ENCODE peak calls at places on chromosomes 2 and 18, in five cellular contexts. One of them, this sample, is unnamed.

GRCh38 chr18:31835528-31836138 is 75.0 kb upstream of the SLC25A52 start:
- DNase-seq in GM12878: no peak
- DNase-seq in SK-N-SH: no peak
- DNase-seq in K562: no peak
- DNase-seq in HepG2: no peak
- DNase-seq in this sample: peak; percentile 66

GRCh38 chr2:38146302-38146916 is 70.5 kb upstream of the CYP1B1 start:
- DNase-seq in GM12878: peak; percentile 71
- DNase-seq in SK-N-SH: no peak
- DNase-seq in K562: peak; percentile 43
- DNase-seq in HepG2: no peak
- DNase-seq in this sample: peak; percentile 95

GRCh38 chr2:112648081-112648480 is 2.3 kb downstream of the SLC20A1 start:
- DNase-seq in SK-N-SH: no peak
- DNase-seq in GM12878: no peak
- DNase-seq in K562: no peak
- DNase-seq in HepG2: no peak
- DNase-seq in this sample: no peak

GRCh38 chr18:50953822-50954221 is 14.0 kb upstream of the ELAC1 start:
- DNase-seq in HepG2: no peak
- DNase-seq in GM12878: no peak
- DNase-seq in SK-N-SH: no peak
- DNase-seq in K562: peak; percentile 7
- DNase-seq in this sample: no peak

GRCh38 chr2:63661076-63661475 is 72.3 kb downstream of the MDH1 start:
- DNase-seq in K562: no peak
- DNase-seq in SK-N-SH: no peak
- DNase-seq in GM12878: no peak
- DNase-seq in HepG2: no peak
- DNase-seq in this sample: peak; percentile 92

GRCh38 chr18:48621240-48621639 is 82.4 kb downstream of the CTIF start:
- DNase-seq in GM12878: no peak
- DNase-seq in HepG2: no peak
- DNase-seq in K562: no peak
- DNase-seq in SK-N-SH: no peak
- DNase-seq in this sample: peak; percentile 93

GRCh38 chr2:19733951-19734425 is 167.8 kb downstream of the TTC32 start:
- DNase-seq in K562: no peak
- DNase-seq in GM12878: no peak
- DNase-seq in HepG2: no peak
- DNase-seq in SK-N-SH: no peak
- DNase-seq in this sample: peak; percentile 87

GRCh38 chr18:70672581-70672980 is 383.7 kb downstream of the SOCS6 start:
- DNase-seq in SK-N-SH: no peak
- DNase-seq in HepG2: no peak
- DNase-seq in GM12878: no peak
- DNase-seq in K562: no peak
- DNase-seq in this sample: no peak

GRCh38 chr2:221124542-221125235 is 447.4 kb downstream of the EPHA4 start:
- DNase-seq in K562: no peak
- DNase-seq in SK-N-SH: no peak
- DNase-seq in GM12878: no peak
- DNase-seq in HepG2: no peak
- DNase-seq in this sample: no peak

GRCh38 chr2:146388757-146389156 is 1456.1 kb upstream of the ACVR2A start:
- DNase-seq in HepG2: no peak
- DNase-seq in SK-N-SH: no peak
- DNase-seq in GM12878: no peak
- DNase-seq in K562: no peak
- DNase-seq in this sample: no peak

GRCh38 chr2:167383610-167384194 is 495.4 kb downstream of the XIRP2 start:
- DNase-seq in HepG2: no peak
- DNase-seq in SK-N-SH: no peak
- DNase-seq in K562: no peak
- DNase-seq in GM12878: no peak
- DNase-seq in this sample: no peak

GRCh38 chr2:183125659-183126341 is 1.6 kb downstream of the NUP35 start:
- DNase-seq in HepG2: no peak
- DNase-seq in GM12878: no peak
- DNase-seq in SK-N-SH: no peak
- DNase-seq in K562: no peak
- DNase-seq in this sample: no peak

GRCh38 chr18:3062798-3063563 is 50.0 kb upstream of the LPIN2 start:
- DNase-seq in K562: peak; percentile 34
- DNase-seq in HepG2: peak; percentile 72
- DNase-seq in GM12878: no peak
- DNase-seq in SK-N-SH: peak; percentile 63
- DNase-seq in this sample: peak; percentile 15

GRCh38 chr2:19649785-19650380 is 251.9 kb downstream of the TTC32 start:
- DNase-seq in GM12878: no peak
- DNase-seq in K562: no peak
- DNase-seq in HepG2: no peak
- DNase-seq in SK-N-SH: no peak
- DNase-seq in this sample: peak; percentile 100

GRCh38 chr2:70607121-70607551 is 53.5 kb upstream of the TGFA start:
- DNase-seq in K562: no peak
- DNase-seq in HepG2: no peak
- DNase-seq in GM12878: no peak
- DNase-seq in SK-N-SH: no peak
- DNase-seq in this sample: no peak

GRCh38 chr18:78330761-78331160 is 648.9 kb upstream of the SALL3 start:
- DNase-seq in K562: no peak
- DNase-seq in HepG2: no peak
- DNase-seq in SK-N-SH: no peak
- DNase-seq in GM12878: no peak
- DNase-seq in this sample: peak; percentile 1

GRCh38 chr2:168850846-168851245 is 39.4 kb downstream of the SPC25 start:
- DNase-seq in SK-N-SH: no peak
- DNase-seq in HepG2: no peak
- DNase-seq in K562: no peak
- DNase-seq in GM12878: no peak
- DNase-seq in this sample: no peak

GRCh38 chr2:163551974-163552373 is 183.8 kb downstream of the FIGN start:
- DNase-seq in GM12878: no peak
- DNase-seq in SK-N-SH: no peak
- DNase-seq in HepG2: no peak
- DNase-seq in K562: no peak
- DNase-seq in this sample: no peak

GRCh38 chr2:17257194-17257909 is 260.9 kb downstream of the RAD51AP2 start:
- DNase-seq in HepG2: no peak
- DNase-seq in SK-N-SH: no peak
- DNase-seq in K562: no peak
- DNase-seq in GM12878: no peak
- DNase-seq in this sample: peak; percentile 1

DNA sequence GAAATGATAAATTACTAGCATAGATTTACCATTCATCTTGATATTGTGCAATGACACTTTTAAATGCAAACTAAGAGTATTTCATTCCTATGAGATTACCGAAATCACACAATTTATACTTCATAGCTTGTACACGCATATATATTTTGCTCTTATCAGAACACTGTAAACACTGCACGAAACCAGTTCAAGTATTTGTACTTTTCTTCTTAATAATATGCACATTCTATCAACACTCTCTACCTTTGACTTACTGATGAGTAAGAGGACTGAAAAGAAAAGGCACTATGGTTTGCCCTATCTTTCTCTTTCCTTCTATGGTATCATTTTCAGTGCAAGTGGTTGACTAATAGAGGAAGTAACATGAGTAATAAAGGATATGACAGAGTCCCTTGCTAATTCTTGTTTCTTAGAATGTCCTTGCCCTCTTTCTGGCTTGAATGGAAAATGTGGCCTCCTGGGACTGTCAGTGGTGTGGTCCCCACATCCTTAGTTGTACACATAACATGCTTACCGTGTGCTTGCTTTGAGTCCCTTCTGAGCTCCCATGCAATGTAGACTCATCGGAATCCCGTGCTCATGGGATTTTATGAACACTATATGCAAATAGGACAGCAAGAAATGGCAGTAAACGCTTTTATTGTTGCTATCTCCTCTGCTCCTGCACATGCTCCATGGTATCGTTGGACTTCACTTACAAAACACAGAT is 363.5 kb upstream of the TNP1 start:
- DNase-seq in GM12878: peak; percentile 93
- DNase-seq in HepG2: no peak
- DNase-seq in K562: no peak
- DNase-seq in SK-N-SH: no peak
- DNase-seq in this sample: peak; percentile 99
- TF ChIP-seq MXI1 in GM12878: peak; percentile 48
- TF ChIP-seq MXI1 in HepG2: no peak
- TF ChIP-seq MXI1 in K562: no peak
- TF ChIP-seq MXI1 in SK-N-SH: no peak
- TF ChIP-seq MXI1 in this sample: no peak

GRCh38 chr2:30150786-30151185 is 4.0 kb downstream of the YPEL5 start:
- DNase-seq in K562: no peak
- DNase-seq in GM12878: no peak
- DNase-seq in SK-N-SH: no peak
- DNase-seq in HepG2: no peak
- DNase-seq in this sample: no peak

GRCh38 chr2:30147715-30148611 is 1.2 kb downstream of the YPEL5 start:
- DNase-seq in HepG2: peak; percentile 44
- DNase-seq in K562: peak; percentile 92
- DNase-seq in GM12878: no peak
- DNase-seq in SK-N-SH: peak; percentile 99
- DNase-seq in this sample: peak; percentile 40

GRCh38 chr2:30148850-30149249 is 2.0 kb downstream of the YPEL5 start:
- DNase-seq in GM12878: no peak
- DNase-seq in HepG2: no peak
- DNase-seq in K562: no peak
- DNase-seq in SK-N-SH: no peak
- DNase-seq in this sample: no peak

GRCh38 chr2:30149513-30149912 is 2.7 kb downstream of the YPEL5 start:
- DNase-seq in HepG2: peak; percentile 59
- DNase-seq in GM12878: no peak
- DNase-seq in SK-N-SH: no peak
- DNase-seq in K562: no peak
- DNase-seq in this sample: no peak

DNA sequence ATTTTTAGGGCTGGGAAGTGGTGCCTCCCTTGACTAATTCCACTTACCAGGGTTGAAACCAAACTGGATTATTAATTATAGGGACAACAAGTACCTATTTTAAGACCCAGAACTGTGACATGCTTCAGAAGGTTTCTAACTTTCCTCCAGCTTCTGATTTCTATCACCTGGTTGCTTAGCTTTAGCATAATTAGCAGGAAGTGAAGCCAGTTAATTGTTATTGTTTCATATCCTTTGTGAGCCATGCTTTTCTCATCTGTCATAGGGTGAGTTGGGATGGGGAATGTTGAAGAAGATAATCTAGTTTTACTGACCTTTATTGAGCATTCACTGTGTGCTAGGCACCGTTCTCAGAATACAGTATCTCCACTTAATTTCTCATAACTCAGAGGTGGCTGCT is 3.2 kb downstream of the YPEL5 start:
- DNase-seq in K562: no peak
- DNase-seq in GM12878: no peak
- DNase-seq in SK-N-SH: no peak
- DNase-seq in HepG2: no peak
- DNase-seq in this sample: no peak
- TF ChIP-seq MXI1 in K562: no peak
- TF ChIP-seq MXI1 in GM12878: no peak
- TF ChIP-seq MXI1 in SK-N-SH: no peak
- TF ChIP-seq MXI1 in HepG2: no peak
- TF ChIP-seq MXI1 in this sample: no peak

GRCh38 chr2:24456610-24457556 is 34.2 kb upstream of the NCOA1 start:
- DNase-seq in SK-N-SH: no peak
- DNase-seq in K562: peak; percentile 76
- DNase-seq in HepG2: no peak
- DNase-seq in GM12878: no peak
- DNase-seq in this sample: peak; percentile 84

GRCh38 chr2:24459224-24459799 is 31.7 kb upstream of the NCOA1 start:
- DNase-seq in HepG2: no peak
- DNase-seq in SK-N-SH: no peak
- DNase-seq in K562: no peak
- DNase-seq in GM12878: no peak
- DNase-seq in this sample: no peak

GRCh38 chr2:24457730-24458129 is 33.3 kb upstream of the NCOA1 start:
- DNase-seq in HepG2: no peak
- DNase-seq in K562: peak; percentile 45
- DNase-seq in GM12878: no peak
- DNase-seq in SK-N-SH: no peak
- DNase-seq in this sample: no peak

GRCh38 chr2:24463271-24463670 is 27.8 kb upstream of the NCOA1 start:
- DNase-seq in GM12878: no peak
- DNase-seq in SK-N-SH: no peak
- DNase-seq in K562: no peak
- DNase-seq in HepG2: no peak
- DNase-seq in this sample: no peak

DNA sequence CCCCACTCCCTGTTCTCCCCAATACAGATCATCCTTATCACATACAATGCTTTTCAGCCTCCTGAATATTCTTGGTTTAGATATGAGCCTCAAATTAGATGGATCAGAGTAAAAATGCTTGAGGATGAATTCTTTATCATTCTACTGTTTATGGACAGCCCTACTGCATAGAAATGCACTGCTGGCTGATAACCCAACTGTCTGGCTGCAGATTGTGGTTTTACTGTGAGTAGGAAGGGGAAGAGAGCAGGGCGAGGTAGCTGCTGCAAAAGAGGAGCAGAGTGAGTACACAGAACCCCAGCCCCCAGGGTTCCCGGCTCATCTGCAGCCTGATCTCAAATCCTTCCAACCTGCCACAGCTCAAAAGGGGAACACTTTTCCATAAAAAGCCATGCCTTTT is 29.4 kb upstream of the NCOA1 start:
- DNase-seq in GM12878: no peak
- DNase-seq in K562: peak; percentile 34
- DNase-seq in HepG2: no peak
- DNase-seq in SK-N-SH: no peak
- DNase-seq in this sample: no peak
- TF ChIP-seq MXI1 in GM12878: no peak
- TF ChIP-seq MXI1 in K562: no peak
- TF ChIP-seq MXI1 in HepG2: no peak
- TF ChIP-seq MXI1 in SK-N-SH: no peak
- TF ChIP-seq MXI1 in this sample: no peak

GRCh38 chr2:68832161-68832869 is 38.9 kb downstream of the BMP10 start:
- DNase-seq in SK-N-SH: no peak
- DNase-seq in HepG2: no peak
- DNase-seq in GM12878: peak; percentile 31
- DNase-seq in K562: peak; percentile 34
- DNase-seq in this sample: peak; percentile 78
- TF ChIP-seq MXI1 in SK-N-SH: no peak
- TF ChIP-seq MXI1 in HepG2: no peak
- TF ChIP-seq MXI1 in GM12878: no peak
- TF ChIP-seq MXI1 in K562: no peak
- TF ChIP-seq MXI1 in this sample: no peak

GRCh38 chr2:27123302-27124150 is at the start of gene ABHD1:
- DNase-seq in GM12878: no peak
- DNase-seq in SK-N-SH: peak; percentile 94
- DNase-seq in K562: peak; percentile 91
- DNase-seq in HepG2: peak; percentile 59
- DNase-seq in this sample: no peak
- TF ChIP-seq MXI1 in GM12878: no peak
- TF ChIP-seq MXI1 in SK-N-SH: peak; percentile 91
- TF ChIP-seq MXI1 in K562: no peak
- TF ChIP-seq MXI1 in HepG2: peak; percentile 48
- TF ChIP-seq MXI1 in this sample: no peak

GRCh38 chr18:73835039-73835438 is 312.6 kb downstream of the FBXO15 start:
- DNase-seq in HepG2: no peak
- DNase-seq in GM12878: no peak
- DNase-seq in SK-N-SH: no peak
- DNase-seq in K562: no peak
- DNase-seq in this sample: no peak
- TF ChIP-seq MXI1 in HepG2: no peak
- TF ChIP-seq MXI1 in GM12878: no peak
- TF ChIP-seq MXI1 in SK-N-SH: no peak
- TF ChIP-seq MXI1 in K562: no peak
- TF ChIP-seq MXI1 in this sample: no peak

This sample was measured in IMR-90.